ENCODE peak calls at places on chromosome 3, in nine cellular contexts. One of them, this sample, is unnamed.
A peak's percentile ranks its signal among the peaks of the same experiment; 100 is the strongest.

GRCh38 chr3:193174137-193174536 is 66.9 kb upstream of the PLAAT1 start:
- DNase-seq in left lung: no peak
- DNase-seq in CD8-positive, alpha-beta T cell: no peak
- DNase-seq in fibroblast of lung: no peak
- DNase-seq in hepatocyte: no peak
- DNase-seq in cardiac muscle cell: peak; percentile 1
- DNase-seq in endothelial cell of umbilical vein: no peak
- DNase-seq in sigmoid colon: no peak
- DNase-seq in right lobe of liver: no peak
- DNase-seq in this sample: no peak

GRCh38 chr3:133610031-133610430 is 36.5 kb downstream of the CDV3 start:
- DNase-seq in left lung: no peak
- DNase-seq in CD8-positive, alpha-beta T cell: no peak
- DNase-seq in fibroblast of lung: no peak
- DNase-seq in hepatocyte: no peak
- DNase-seq in cardiac muscle cell: peak; percentile 11
- DNase-seq in endothelial cell of umbilical vein: no peak
- DNase-seq in sigmoid colon: no peak
- DNase-seq in right lobe of liver: no peak
- DNase-seq in this sample: no peak

GRCh38 chr3:190345878-190346277 is 23.6 kb upstream of the CLDN1 start:
- DNase-seq in left lung: no peak
- DNase-seq in CD8-positive, alpha-beta T cell: no peak
- DNase-seq in fibroblast of lung: no peak
- DNase-seq in hepatocyte: no peak
- DNase-seq in cardiac muscle cell: peak; percentile 24
- DNase-seq in endothelial cell of umbilical vein: no peak
- DNase-seq in sigmoid colon: no peak
- DNase-seq in right lobe of liver: no peak
- DNase-seq in this sample: no peak

GRCh38 chr3:16239776-16240175 is 25.0 kb downstream of the DPH3 start:
- DNase-seq in left lung: no peak
- DNase-seq in CD8-positive, alpha-beta T cell: no peak
- DNase-seq in fibroblast of lung: peak; percentile 44
- DNase-seq in hepatocyte: no peak
- DNase-seq in cardiac muscle cell: peak; percentile 52
- DNase-seq in endothelial cell of umbilical vein: no peak
- DNase-seq in sigmoid colon: no peak
- DNase-seq in right lobe of liver: no peak
- DNase-seq in this sample: no peak

GRCh38 chr3:188760408-188760807 is 411.4 kb upstream of the TPRG1 start:
- DNase-seq in left lung: no peak
- DNase-seq in CD8-positive, alpha-beta T cell: no peak
- DNase-seq in fibroblast of lung: peak; percentile 56
- DNase-seq in hepatocyte: no peak
- DNase-seq in cardiac muscle cell: peak; percentile 53
- DNase-seq in endothelial cell of umbilical vein: no peak
- DNase-seq in sigmoid colon: no peak
- DNase-seq in right lobe of liver: no peak
- DNase-seq in this sample: no peak

GRCh38 chr3:134299185-134299887 is 48.7 kb upstream of the RYK start:
- DNase-seq in left lung: no peak
- DNase-seq in CD8-positive, alpha-beta T cell: no peak
- DNase-seq in fibroblast of lung: peak; percentile 65
- DNase-seq in hepatocyte: peak; percentile 46
- DNase-seq in cardiac muscle cell: peak; percentile 60
- DNase-seq in endothelial cell of umbilical vein: peak; percentile 22
- DNase-seq in sigmoid colon: no peak
- DNase-seq in right lobe of liver: no peak
- DNase-seq in this sample: no peak

GRCh38 chr3:192818126-192818525 is 90.8 kb upstream of the FGF12 start:
- DNase-seq in left lung: no peak
- DNase-seq in CD8-positive, alpha-beta T cell: no peak
- DNase-seq in fibroblast of lung: no peak
- DNase-seq in hepatocyte: no peak
- DNase-seq in cardiac muscle cell: no peak
- DNase-seq in endothelial cell of umbilical vein: peak; percentile 23
- DNase-seq in sigmoid colon: no peak
- DNase-seq in right lobe of liver: no peak
- DNase-seq in this sample: no peak

GRCh38 chr3:111695584-111696213 is 100.6 kb upstream of the ZBED2 start:
- DNase-seq in left lung: no peak
- DNase-seq in CD8-positive, alpha-beta T cell: no peak
- DNase-seq in fibroblast of lung: peak; percentile 62
- DNase-seq in hepatocyte: no peak
- DNase-seq in cardiac muscle cell: peak; percentile 58
- DNase-seq in endothelial cell of umbilical vein: peak; percentile 40
- DNase-seq in sigmoid colon: no peak
- DNase-seq in right lobe of liver: no peak
- DNase-seq in this sample: no peak

GRCh38 chr3:45605569-45605968 is 11.0 kb downstream of the LIMD1 start:
- DNase-seq in left lung: no peak
- DNase-seq in CD8-positive, alpha-beta T cell: no peak
- DNase-seq in fibroblast of lung: no peak
- DNase-seq in hepatocyte: no peak
- DNase-seq in cardiac muscle cell: no peak
- DNase-seq in endothelial cell of umbilical vein: no peak
- DNase-seq in sigmoid colon: no peak
- DNase-seq in right lobe of liver: no peak
- DNase-seq in this sample: no peak

GRCh38 chr3:44509393-44509921 is 32.0 kb upstream of the ZNF445 start:
- DNase-seq in left lung: no peak
- DNase-seq in CD8-positive, alpha-beta T cell: no peak
- DNase-seq in fibroblast of lung: peak; percentile 3
- DNase-seq in hepatocyte: peak; percentile 10
- DNase-seq in cardiac muscle cell: peak; percentile 7
- DNase-seq in endothelial cell of umbilical vein: no peak
- DNase-seq in sigmoid colon: no peak
- DNase-seq in right lobe of liver: no peak
- DNase-seq in this sample: no peak

GRCh38 chr3:126445506-126445905 is 30.2 kb downstream of the ZXDC start:
- DNase-seq in left lung: no peak
- DNase-seq in CD8-positive, alpha-beta T cell: no peak
- DNase-seq in fibroblast of lung: no peak
- DNase-seq in hepatocyte: no peak
- DNase-seq in cardiac muscle cell: no peak
- DNase-seq in endothelial cell of umbilical vein: no peak
- DNase-seq in sigmoid colon: peak; percentile 44
- DNase-seq in right lobe of liver: no peak
- DNase-seq in this sample: no peak

GRCh38 chr3:187616307-187616939 is 53.8 kb downstream of the SST start:
- DNase-seq in left lung: peak; percentile 39
- DNase-seq in CD8-positive, alpha-beta T cell: peak; percentile 29
- DNase-seq in fibroblast of lung: peak; percentile 62
- DNase-seq in hepatocyte: peak; percentile 63
- DNase-seq in cardiac muscle cell: peak; percentile 77
- DNase-seq in endothelial cell of umbilical vein: peak; percentile 37
- DNase-seq in sigmoid colon: no peak
- DNase-seq in right lobe of liver: no peak
- DNase-seq in this sample: peak; percentile 25

GRCh38 chr3:74121761-74122160 is 492.7 kb downstream of the CNTN3 start:
- DNase-seq in left lung: no peak
- DNase-seq in CD8-positive, alpha-beta T cell: no peak
- DNase-seq in fibroblast of lung: peak; percentile 73
- DNase-seq in hepatocyte: no peak
- DNase-seq in cardiac muscle cell: no peak
- DNase-seq in endothelial cell of umbilical vein: no peak
- DNase-seq in sigmoid colon: no peak
- DNase-seq in right lobe of liver: no peak
- DNase-seq in this sample: no peak

GRCh38 chr3:173045770-173046382 is 95.2 kb downstream of the SPATA16 start:
- DNase-seq in left lung: no peak
- DNase-seq in CD8-positive, alpha-beta T cell: no peak
- DNase-seq in fibroblast of lung: peak; percentile 35
- DNase-seq in hepatocyte: no peak
- DNase-seq in cardiac muscle cell: peak; percentile 32
- DNase-seq in endothelial cell of umbilical vein: peak; percentile 35
- DNase-seq in sigmoid colon: no peak
- DNase-seq in right lobe of liver: no peak
- DNase-seq in this sample: no peak

GRCh38 chr3:9468460-9468859 is 71.0 kb downstream of the SETD5 start:
- DNase-seq in left lung: no peak
- DNase-seq in CD8-positive, alpha-beta T cell: no peak
- DNase-seq in fibroblast of lung: no peak
- DNase-seq in hepatocyte: no peak
- DNase-seq in cardiac muscle cell: no peak
- DNase-seq in endothelial cell of umbilical vein: no peak
- DNase-seq in sigmoid colon: no peak
- DNase-seq in right lobe of liver: no peak
- DNase-seq in this sample: no peak

GRCh38 chr3:78988324-78988723 is 779.5 kb downstream of the ROBO1 start:
- DNase-seq in left lung: no peak
- DNase-seq in CD8-positive, alpha-beta T cell: no peak
- DNase-seq in fibroblast of lung: peak; percentile 51
- DNase-seq in hepatocyte: peak; percentile 28
- DNase-seq in cardiac muscle cell: peak; percentile 38
- DNase-seq in endothelial cell of umbilical vein: peak; percentile 26
- DNase-seq in sigmoid colon: no peak
- DNase-seq in right lobe of liver: no peak
- DNase-seq in this sample: no peak
- TF ChIP-seq CTCF in left lung: no peak
- TF ChIP-seq CTCF in CD8-positive, alpha-beta T cell: no peak
- TF ChIP-seq CTCF in fibroblast of lung: peak; percentile 47
- TF ChIP-seq CTCF in hepatocyte: peak; percentile 56
- TF ChIP-seq CTCF in cardiac muscle cell: peak; percentile 42
- TF ChIP-seq CTCF in endothelial cell of umbilical vein: peak; percentile 11
- TF ChIP-seq CTCF in sigmoid colon: no peak
- TF ChIP-seq CTCF in right lobe of liver: peak; percentile 50
- TF ChIP-seq CTCF in this sample: peak; percentile 46

GRCh38 chr3:170350515-170351413 is 6.8 kb upstream of the SKIL start:
- DNase-seq in left lung: no peak
- DNase-seq in CD8-positive, alpha-beta T cell: no peak
- DNase-seq in fibroblast of lung: no peak
- DNase-seq in hepatocyte: no peak
- DNase-seq in cardiac muscle cell: no peak
- DNase-seq in endothelial cell of umbilical vein: no peak
- DNase-seq in sigmoid colon: no peak
- DNase-seq in right lobe of liver: no peak
- DNase-seq in this sample: no peak
- H3K4me3 ChIP-seq in left lung: no peak overlapping the region
- H3K4me3 ChIP-seq in CD8-positive, alpha-beta T cell: no peak overlapping the region
- H3K4me3 ChIP-seq in fibroblast of lung: no peak overlapping the region
- H3K4me3 ChIP-seq in hepatocyte: no peak overlapping the region
- H3K4me3 ChIP-seq in cardiac muscle cell: no peak overlapping the region
- H3K4me3 ChIP-seq in endothelial cell of umbilical vein: no peak overlapping the region
- H3K4me3 ChIP-seq in sigmoid colon: no peak overlapping the region
- H3K4me3 ChIP-seq in right lobe of liver: no peak overlapping the region
- H3K4me3 ChIP-seq in this sample: no peak overlapping the region

DNA sequence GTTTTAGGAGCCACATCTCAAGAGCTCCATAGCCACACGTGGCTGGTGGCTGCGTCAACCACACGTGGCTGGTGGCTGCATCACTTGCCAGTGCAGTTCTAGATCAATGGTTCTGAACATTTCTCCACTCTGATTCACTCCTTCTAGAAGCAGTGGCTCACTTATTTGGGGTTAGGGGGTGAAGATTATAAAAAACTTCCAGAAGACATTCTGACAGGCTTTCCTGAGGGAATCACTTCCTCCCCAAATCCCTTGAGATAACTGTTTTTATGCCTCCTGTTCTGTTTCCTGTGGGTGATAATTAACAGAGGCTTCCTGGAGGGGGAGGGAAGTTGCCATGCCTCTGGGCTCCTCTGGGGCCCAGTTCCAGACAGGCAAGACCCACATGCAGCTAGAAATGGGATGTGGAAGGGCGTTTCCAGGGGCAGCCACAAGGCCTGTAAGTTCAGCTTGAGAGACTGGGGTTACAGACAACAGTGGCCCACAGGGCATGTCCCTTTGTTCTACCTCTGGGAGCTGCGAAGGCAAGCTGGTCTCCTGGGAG is 23.6 kb downstream of the HEG1 start:
- DNase-seq in left lung: no peak
- DNase-seq in CD8-positive, alpha-beta T cell: no peak
- DNase-seq in fibroblast of lung: no peak
- DNase-seq in hepatocyte: no peak
- DNase-seq in cardiac muscle cell: peak; percentile 67
- DNase-seq in endothelial cell of umbilical vein: peak; percentile 36
- DNase-seq in sigmoid colon: no peak
- DNase-seq in right lobe of liver: no peak
- DNase-seq in this sample: no peak
- H3K27ac ChIP-seq in left lung: peak overlapping the region; percentile 37
- H3K27ac ChIP-seq in CD8-positive, alpha-beta T cell: no peak overlapping the region
- H3K27ac ChIP-seq in fibroblast of lung: no peak overlapping the region
- H3K27ac ChIP-seq in hepatocyte: no peak overlapping the region
- H3K27ac ChIP-seq in cardiac muscle cell: peak overlapping the region; percentile 34
- H3K27ac ChIP-seq in endothelial cell of umbilical vein: peak overlapping the region; percentile 6
- H3K27ac ChIP-seq in sigmoid colon: no peak overlapping the region
- H3K27ac ChIP-seq in right lobe of liver: no peak overlapping the region
- H3K27ac ChIP-seq in this sample: no peak overlapping the region

GRCh38 chr3:155111971-155112370 is 31.9 kb downstream of the MME start:
- DNase-seq in left lung: no peak
- DNase-seq in CD8-positive, alpha-beta T cell: no peak
- DNase-seq in fibroblast of lung: no peak
- DNase-seq in hepatocyte: no peak
- DNase-seq in cardiac muscle cell: no peak
- DNase-seq in endothelial cell of umbilical vein: no peak
- DNase-seq in sigmoid colon: no peak
- DNase-seq in right lobe of liver: no peak
- DNase-seq in this sample: no peak

GRCh38 chr3:155110996-155111901 is 31.1 kb downstream of the MME start:
- DNase-seq in left lung: no peak
- DNase-seq in CD8-positive, alpha-beta T cell: no peak
- DNase-seq in fibroblast of lung: no peak
- DNase-seq in hepatocyte: no peak
- DNase-seq in cardiac muscle cell: no peak
- DNase-seq in endothelial cell of umbilical vein: no peak
- DNase-seq in sigmoid colon: no peak
- DNase-seq in right lobe of liver: no peak
- DNase-seq in this sample: no peak

GRCh38 chr3:155110021-155110420 is 29.9 kb downstream of the MME start:
- DNase-seq in left lung: no peak
- DNase-seq in CD8-positive, alpha-beta T cell: no peak
- DNase-seq in fibroblast of lung: no peak
- DNase-seq in hepatocyte: no peak
- DNase-seq in cardiac muscle cell: no peak
- DNase-seq in endothelial cell of umbilical vein: no peak
- DNase-seq in sigmoid colon: no peak
- DNase-seq in right lobe of liver: no peak
- DNase-seq in this sample: no peak

DNA sequence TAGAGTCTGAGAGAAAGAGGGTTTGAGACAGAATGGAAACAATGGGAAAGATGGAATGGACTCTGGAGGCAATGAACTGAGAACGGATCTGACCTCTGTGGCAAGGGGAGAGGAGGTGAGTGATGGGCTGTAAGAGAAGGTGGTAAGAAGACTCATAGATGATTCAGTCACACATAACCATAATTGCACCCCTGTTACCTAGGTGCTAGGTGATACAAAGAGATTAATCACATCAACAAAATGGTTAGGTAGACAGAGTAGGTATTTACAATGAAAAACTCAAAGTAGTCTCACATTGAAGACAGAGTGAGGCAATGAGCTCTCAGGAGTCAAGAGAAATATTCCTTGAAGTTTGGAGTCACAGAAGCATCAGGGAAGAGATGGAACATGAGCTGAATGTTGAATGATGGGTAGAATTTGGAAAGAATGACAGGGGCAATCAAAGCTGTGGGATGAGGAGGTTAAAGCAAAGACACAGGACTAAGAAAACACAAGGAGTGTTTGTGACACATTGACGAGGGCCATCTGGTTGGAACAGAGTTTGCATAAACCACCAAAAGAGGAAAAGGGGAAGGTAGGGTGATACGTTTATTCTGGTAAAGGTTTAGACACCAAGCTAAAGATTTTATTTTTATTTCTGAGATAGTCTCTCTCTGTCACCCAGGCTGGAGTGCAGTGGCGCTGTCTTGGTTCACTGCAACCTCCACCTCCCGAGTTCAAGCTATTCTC is 32.7 kb downstream of the MME start:
- DNase-seq in left lung: no peak
- DNase-seq in CD8-positive, alpha-beta T cell: no peak
- DNase-seq in fibroblast of lung: no peak
- DNase-seq in hepatocyte: no peak
- DNase-seq in cardiac muscle cell: no peak
- DNase-seq in endothelial cell of umbilical vein: no peak
- DNase-seq in sigmoid colon: no peak
- DNase-seq in right lobe of liver: no peak
- DNase-seq in this sample: no peak
- TF ChIP-seq CTCF in left lung: no peak
- TF ChIP-seq CTCF in CD8-positive, alpha-beta T cell: no peak
- TF ChIP-seq CTCF in fibroblast of lung: no peak
- TF ChIP-seq CTCF in hepatocyte: no peak
- TF ChIP-seq CTCF in cardiac muscle cell: no peak
- TF ChIP-seq CTCF in endothelial cell of umbilical vein: no peak
- TF ChIP-seq CTCF in sigmoid colon: no peak
- TF ChIP-seq CTCF in right lobe of liver: no peak
- TF ChIP-seq CTCF in this sample: no peak